ENCODE peak calls at places on chromosomes 6 and 20, in eight cellular contexts. One of them, this sample, is unnamed.

GRCh38 chr6:149499066-149499465 is 14.3 kb upstream of the ZC3H12D start:
- DNase-seq in NCI-H748 treated with DMSO at 0.1 percent for 48 hours: no peak
- DNase-seq in Right ventricle myocardium superior: no peak
- DNase-seq in suprapubic skin: no peak
- DNase-seq in LoVo: peak
- DNase-seq in glomerular endothelial cell: peak
- DNase-seq in activated T-helper 1 cell treated with Interleukin-2 at 50 U/mL for 16 hours: no peak
- DNase-seq in CD4-positive, alpha-beta memory T cell: no peak
- DNase-seq in this sample: peak

GRCh38 chr6:46040288-46040687 is 24.6 kb upstream of the CLIC5 start:
- DNase-seq in NCI-H748 treated with DMSO at 0.1 percent for 48 hours: no peak
- DNase-seq in Right ventricle myocardium superior: no peak
- DNase-seq in suprapubic skin: no peak
- DNase-seq in LoVo: no peak
- DNase-seq in glomerular endothelial cell: no peak
- DNase-seq in activated T-helper 1 cell treated with Interleukin-2 at 50 U/mL for 16 hours: no peak
- DNase-seq in CD4-positive, alpha-beta memory T cell: no peak
- DNase-seq in this sample: no peak

GRCh38 chr6:72175936-72176335 is 289.6 kb downstream of the RIMS1 start:
- DNase-seq in NCI-H748 treated with DMSO at 0.1 percent for 48 hours: no peak
- DNase-seq in Right ventricle myocardium superior: no peak
- DNase-seq in suprapubic skin: no peak
- DNase-seq in LoVo: no peak
- DNase-seq in glomerular endothelial cell: no peak
- DNase-seq in activated T-helper 1 cell treated with Interleukin-2 at 50 U/mL for 16 hours: no peak
- DNase-seq in CD4-positive, alpha-beta memory T cell: no peak
- DNase-seq in this sample: no peak

GRCh38 chr6:116966675-116967576 is 89.9 kb downstream of the RFX6 start:
- DNase-seq in NCI-H748 treated with DMSO at 0.1 percent for 48 hours: no peak
- DNase-seq in Right ventricle myocardium superior: no peak
- DNase-seq in suprapubic skin: no peak
- DNase-seq in LoVo: no peak
- DNase-seq in glomerular endothelial cell: no peak
- DNase-seq in activated T-helper 1 cell treated with Interleukin-2 at 50 U/mL for 16 hours: no peak
- DNase-seq in CD4-positive, alpha-beta memory T cell: no peak
- DNase-seq in this sample: no peak

GRCh38 chr6:11632795-11633511 is 95.4 kb downstream of the TMEM170B start:
- DNase-seq in NCI-H748 treated with DMSO at 0.1 percent for 48 hours: no peak
- DNase-seq in Right ventricle myocardium superior: no peak
- DNase-seq in suprapubic skin: no peak
- DNase-seq in LoVo: no peak
- DNase-seq in glomerular endothelial cell: no peak
- DNase-seq in activated T-helper 1 cell treated with Interleukin-2 at 50 U/mL for 16 hours: no peak
- DNase-seq in CD4-positive, alpha-beta memory T cell: no peak
- DNase-seq in this sample: peak

GRCh38 chr20:36544134-36545018 is 3.1 kb downstream of the MYL9 start:
- DNase-seq in NCI-H748 treated with DMSO at 0.1 percent for 48 hours: no peak
- DNase-seq in Right ventricle myocardium superior: peak
- DNase-seq in suprapubic skin: no peak
- DNase-seq in LoVo: no peak
- DNase-seq in glomerular endothelial cell: no peak
- DNase-seq in activated T-helper 1 cell treated with Interleukin-2 at 50 U/mL for 16 hours: no peak
- DNase-seq in CD4-positive, alpha-beta memory T cell: no peak
- DNase-seq in this sample: peak

GRCh38 chr6:37303891-37304503 is 46.1 kb upstream of the TMEM217 start:
- DNase-seq in NCI-H748 treated with DMSO at 0.1 percent for 48 hours: no peak
- DNase-seq in Right ventricle myocardium superior: no peak
- DNase-seq in suprapubic skin: no peak
- DNase-seq in LoVo: no peak
- DNase-seq in glomerular endothelial cell: no peak
- DNase-seq in activated T-helper 1 cell treated with Interleukin-2 at 50 U/mL for 16 hours: no peak
- DNase-seq in CD4-positive, alpha-beta memory T cell: no peak
- DNase-seq in this sample: peak

GRCh38 chr6:4607026-4607704 is 169.0 kb upstream of the CDYL start:
- DNase-seq in NCI-H748 treated with DMSO at 0.1 percent for 48 hours: peak
- DNase-seq in Right ventricle myocardium superior: no peak
- DNase-seq in suprapubic skin: no peak
- DNase-seq in LoVo: peak
- DNase-seq in glomerular endothelial cell: peak
- DNase-seq in activated T-helper 1 cell treated with Interleukin-2 at 50 U/mL for 16 hours: no peak
- DNase-seq in CD4-positive, alpha-beta memory T cell: no peak
- DNase-seq in this sample: peak

GRCh38 chr6:148465654-148466053 is 123.0 kb downstream of the SASH1 start:
- DNase-seq in NCI-H748 treated with DMSO at 0.1 percent for 48 hours: no peak
- DNase-seq in Right ventricle myocardium superior: no peak
- DNase-seq in suprapubic skin: no peak
- DNase-seq in LoVo: no peak
- DNase-seq in glomerular endothelial cell: no peak
- DNase-seq in activated T-helper 1 cell treated with Interleukin-2 at 50 U/mL for 16 hours: no peak
- DNase-seq in CD4-positive, alpha-beta memory T cell: no peak
- DNase-seq in this sample: no peak

GRCh38 chr6:38215651-38216319 is 396.3 kb downstream of the ZFAND3 start:
- DNase-seq in NCI-H748 treated with DMSO at 0.1 percent for 48 hours: no peak
- DNase-seq in Right ventricle myocardium superior: no peak
- DNase-seq in suprapubic skin: no peak
- DNase-seq in LoVo: no peak
- DNase-seq in glomerular endothelial cell: no peak
- DNase-seq in activated T-helper 1 cell treated with Interleukin-2 at 50 U/mL for 16 hours: no peak
- DNase-seq in CD4-positive, alpha-beta memory T cell: no peak
- DNase-seq in this sample: no peak

GRCh38 chr6:53426544-53427270 is 78.0 kb upstream of the ELOVL5 start:
- DNase-seq in NCI-H748 treated with DMSO at 0.1 percent for 48 hours: no peak
- DNase-seq in Right ventricle myocardium superior: no peak
- DNase-seq in suprapubic skin: no peak
- DNase-seq in LoVo: no peak
- DNase-seq in glomerular endothelial cell: no peak
- DNase-seq in activated T-helper 1 cell treated with Interleukin-2 at 50 U/mL for 16 hours: no peak
- DNase-seq in CD4-positive, alpha-beta memory T cell: no peak
- DNase-seq in this sample: no peak

GRCh38 chr20:3652217-3652616 is 11.0 kb downstream of the GFRA4 start:
- DNase-seq in NCI-H748 treated with DMSO at 0.1 percent for 48 hours: no peak
- DNase-seq in Right ventricle myocardium superior: no peak
- DNase-seq in suprapubic skin: peak
- DNase-seq in LoVo: no peak
- DNase-seq in glomerular endothelial cell: no peak
- DNase-seq in activated T-helper 1 cell treated with Interleukin-2 at 50 U/mL for 16 hours: no peak
- DNase-seq in CD4-positive, alpha-beta memory T cell: no peak
- DNase-seq in this sample: no peak

GRCh38 chr20:32885952-32886351 is 27.2 kb downstream of the EFCAB8 start:
- DNase-seq in NCI-H748 treated with DMSO at 0.1 percent for 48 hours: no peak
- DNase-seq in Right ventricle myocardium superior: no peak
- DNase-seq in suprapubic skin: no peak
- DNase-seq in LoVo: no peak
- DNase-seq in glomerular endothelial cell: no peak
- DNase-seq in activated T-helper 1 cell treated with Interleukin-2 at 50 U/mL for 16 hours: no peak
- DNase-seq in CD4-positive, alpha-beta memory T cell: no peak
- DNase-seq in this sample: no peak

GRCh38 chr6:166341915-166342292 is 441 bp downstream of the SFT2D1 start:
- DNase-seq in NCI-H748 treated with DMSO at 0.1 percent for 48 hours: no peak
- DNase-seq in Right ventricle myocardium superior: no peak
- DNase-seq in suprapubic skin: no peak
- DNase-seq in LoVo: no peak
- DNase-seq in glomerular endothelial cell: no peak
- DNase-seq in activated T-helper 1 cell treated with Interleukin-2 at 50 U/mL for 16 hours: no peak
- DNase-seq in CD4-positive, alpha-beta memory T cell: no peak
- DNase-seq in this sample: no peak

GRCh38 chr20:46552460-46553420 is 2.3 kb upstream of the OCSTAMP start:
- DNase-seq in NCI-H748 treated with DMSO at 0.1 percent for 48 hours: no peak
- DNase-seq in Right ventricle myocardium superior: no peak
- DNase-seq in suprapubic skin: no peak
- DNase-seq in LoVo: no peak
- DNase-seq in glomerular endothelial cell: no peak
- DNase-seq in activated T-helper 1 cell treated with Interleukin-2 at 50 U/mL for 16 hours: no peak
- DNase-seq in CD4-positive, alpha-beta memory T cell: peak
- DNase-seq in this sample: no peak

This sample was measured in HCEC 1CT.